ENCODE peak calls at places on chromosomes 1 and 21, in five cellular contexts. J is activated CD4-positive, alpha-beta T cell treated with anti-CD3 and anti-CD28 coated beads for 1 hour; G is frontal cortex; V is dermis microvascular lymphatic vessel endothelial cell; U is NCI-H510A. Z is an unnamed sample.
A peak's percentile ranks its signal among the peaks of the same experiment; 100 is the strongest.

GRCh38 chr1:60621524-60621923 is 460.8 kb upstream of the NFIA start:
- DNase-seq in G (no peak), J (no peak), V (peak; percentile 90), U (peak; percentile 10), Z (no peak)

GRCh38 chr1:54519709-54520108 is 28.3 kb upstream of the ACOT11 start:
- DNase-seq in J (no peak), G (no peak), V (no peak), U (no peak), Z (no peak)

GRCh38 chr1:102365074-102365473 is 368.3 kb upstream of the OLFM3 start:
- DNase-seq in U (no peak), J (no peak), V (no peak), G (no peak), Z (no peak)

GRCh38 chr1:17234405-17234804 is 14.5 kb upstream of the PADI3 start:
- DNase-seq in V (no peak), U (no peak), G (no peak), J (no peak), Z (no peak)

GRCh38 chr1:225529726-225530125 is 101.9 kb upstream of the LBR start:
- DNase-seq in V (no peak), U (no peak), G (no peak), J (no peak), Z (no peak)

GRCh38 chr1:7437036-7437435 is 334.1 kb upstream of the VAMP3 start:
- DNase-seq in J (no peak), V (no peak), U (no peak), G (no peak), Z (no peak)

GRCh38 chr1:199040499-199040898 is 401.7 kb downstream of the PTPRC start:
- DNase-seq in U (no peak), G (no peak), J (no peak), V (no peak), Z (no peak)

GRCh38 chr21:44375281-44375651 is 21.8 kb downstream of the TRPM2 start:
- DNase-seq in J (no peak), V (no peak), U (no peak), G (no peak), Z (peak; percentile 88)

GRCh38 chr1:111734426-111734825 is 4.8 kb downstream of the INKA2 start:
- DNase-seq in V (no peak), J (no peak), G (no peak), U (no peak), Z (no peak)

GRCh38 chr1:171814692-171815091 is 26.6 kb upstream of the DNM3 start:
- DNase-seq in G (no peak), J (no peak), U (no peak), V (no peak), Z (no peak)

GRCh38 chr1:180953791-180954721 is 41.4 kb downstream of the KIAA1614 start:
- DNase-seq in J (peak; percentile 53), U (no peak), G (peak; percentile 77), V (peak; percentile 71), Z (no peak)

GRCh38 chr1:180168786-180169640 is 14.3 kb downstream of the QSOX1 start:
- DNase-seq in J (no peak), V (peak; percentile 64), U (peak; percentile 91), G (no peak), Z (no peak)

GRCh38 chr1:14946567-14947285 is 206.8 kb upstream of the TMEM51 start:
- DNase-seq in J (no peak), V (no peak), U (no peak), G (no peak), Z (no peak)

GRCh38 chr1:18602533-18603211 is 28.0 kb upstream of the PAX7 start:
- DNase-seq in J (no peak), G (no peak), V (no peak), U (no peak), Z (no peak)

GRCh38 chr1:154154534-154155181 is at the start of gene NUP210L:
- DNase-seq in V (peak; percentile 89), J (no peak), G (peak; percentile 17), U (peak; percentile 62), Z (no peak)

GRCh38 chr1:69913967-69914366 is 291.4 kb downstream of the LRRC40 start:
- DNase-seq in J (no peak), U (no peak), V (peak; percentile 44), G (no peak), Z (no peak)

GRCh38 chr1:53502641-53503432 is 43.6 kb downstream of the DMRTB1 start:
- DNase-seq in V (no peak), U (peak; percentile 34), J (no peak), G (no peak), Z (no peak)

GRCh38 chr1:167518331-167518700 is at the start of gene CD247:
- DNase-seq in U (no peak), G (no peak), J (peak; percentile 70), V (no peak), Z (no peak)

GRCh38 chr1:230839166-230839565 is 29.2 kb downstream of the C1orf198 start:
- DNase-seq in G (no peak), V (no peak), J (no peak), U (no peak), Z (no peak)

GRCh38 chr1:173052681-173053196 is 2.0 kb upstream of the TNFSF18 start:
- DNase-seq in G (no peak), V (peak; percentile 51), U (no peak), J (no peak), Z (no peak)

GRCh38 chr1:50023292-50024159 is at the start of gene AGBL4:
- DNase-seq in J (no peak), V (peak; percentile 15), U (peak; percentile 65), G (peak; percentile 73), Z (no peak)

GRCh38 chr1:43008425-43009108 is 49.9 kb upstream of the SLC2A1 start:
- DNase-seq in U (no peak), J (no peak), G (peak; percentile 24), V (peak; percentile 30), Z (no peak)

GRCh38 chr1:12075195-12076114 is 12.4 kb downstream of the TNFRSF8 start:
- DNase-seq in U (no peak), V (no peak), J (no peak), G (no peak), Z (no peak)

GRCh38 chr1:151362308-151363155 is 10.0 kb downstream of the SELENBP1 start:
- DNase-seq in V (no peak), J (no peak), U (no peak), G (no peak), Z (no peak)

GRCh38 chr1:207288315-207288714 is 33.2 kb upstream of the CD55 start:
- DNase-seq in J (no peak), U (no peak), V (no peak), G (no peak), Z (no peak)

GRCh38 chr1:109687641-109688499 is at the start of gene GSTM1:
- DNase-seq in J (no peak), G (no peak), V (no peak), U (no peak), Z (peak; percentile 35)